ENCODE peak calls at places on chromosomes 11 and 22, in seven cellular contexts. N, V, E, J, W, T and Q are unnamed samples.

GRCh38 chr11:36463781-36464180 is 46.3 kb downstream of the TRAF6 start:
- DNase-seq in N (no peak), V (no peak), E (no peak), J (no peak), W (peak), T (no peak), Q (no peak)

GRCh38 chr22:47042116-47042825 is 279.8 kb downstream of the TBC1D22A start:
- DNase-seq in N (no peak), V (no peak), E (no peak), J (no peak), W (no peak), T (no peak), Q (no peak)

GRCh38 chr11:126640186-126640585 is 284.7 kb downstream of the ST3GAL4 start:
- DNase-seq in N (no peak), V (no peak), E (no peak), J (no peak), W (no peak), T (no peak), Q (no peak)

GRCh38 chr11:68150029-68150428 is 28.8 kb upstream of the CHKA start:
- DNase-seq in N (no peak), V (no peak), E (no peak), J (no peak), W (peak), T (no peak), Q (no peak)

GRCh38 chr11:71358963-71359567 is 89.1 kb downstream of the DHCR7 start:
- DNase-seq in N (no peak), V (no peak), E (no peak), J (no peak), W (no peak), T (no peak), Q (no peak)

GRCh38 chr22:20440637-20441591 is 3.3 kb upstream of the SCARF2 start:
- DNase-seq in N (no peak), V (no peak), E (peak), J (no peak), W (no peak), T (no peak), Q (no peak)

GRCh38 chr11:14189874-14190273 is 169.1 kb downstream of the RRAS2 start:
- DNase-seq in N (no peak), V (no peak), E (no peak), J (no peak), W (no peak), T (no peak), Q (no peak)

GRCh38 chr11:26715133-26715532 is 6.7 kb downstream of the SLC5A12 start:
- DNase-seq in N (no peak), V (no peak), E (no peak), J (no peak), W (no peak), T (no peak), Q (no peak)

GRCh38 chr11:74449369-74449931 is 17.9 kb downstream of the KCNE3 start:
- DNase-seq in N (no peak), V (no peak), E (peak), J (no peak), W (peak), T (peak), Q (no peak)

GRCh38 chr11:123386746-123387510 is 43.1 kb upstream of the GRAMD1B start:
- DNase-seq in N (no peak), V (no peak), E (no peak), J (no peak), W (peak), T (no peak), Q (no peak)

GRCh38 chr11:68412593-68413475 is 47.7 kb upstream of the PPP6R3 start:
- DNase-seq in N (no peak), V (no peak), E (no peak), J (peak), W (no peak), T (no peak), Q (no peak)